ENCODE peak calls at places on chromosomes 4 and X, in four cellular contexts. B is mucosa of descending colon, K is adipocyte, S is GM23248. L is an unnamed sample.

GRCh38 chr4:155578726-155579385 is 87.8 kb upstream of the GUCY1A1 start:
- DNase-seq in B (no peak), S (peak; percentile 39), K (peak; percentile 33), L (no peak)

GRCh38 chr4:17236686-17237085 is 275.2 kb downstream of the QDPR start:
- DNase-seq in K (peak; percentile 79), S (peak; percentile 87), B (no peak), L (no peak)

GRCh38 chr4:94507708-94508107 is 56.0 kb downstream of the PDLIM5 start:
- DNase-seq in B (no peak), S (peak; percentile 94), K (peak; percentile 88), L (no peak)

GRCh38 chr4:65139998-65140397 is 530.3 kb downstream of the EPHA5 start:
- DNase-seq in B (no peak), K (no peak), S (no peak), L (no peak)

GRCh38 chr4:187668683-187669082 is 326.9 kb upstream of the ZFP42 start:
- DNase-seq in S (peak; percentile 31), K (peak; percentile 63), B (no peak), L (no peak)

GRCh38 chrX:16695079-16695676 is 17.3 kb downstream of the CTPS2 start:
- DNase-seq in S (peak; percentile 40), K (peak; percentile 79), B (peak; percentile 49), L (peak; percentile 68)

GRCh38 chr4:151797131-151797530 is 36.3 kb upstream of the GATB start:
- DNase-seq in S (peak; percentile 65), K (peak; percentile 22), B (peak; percentile 48), L (no peak)

GRCh38 chr4:97074531-97074930 is 1068.7 kb downstream of the STPG2 start:
- DNase-seq in K (no peak), S (no peak), B (no peak), L (no peak)

GRCh38 chr4:51909236-51909703 is 66.3 kb downstream of the DCUN1D4 start:
- DNase-seq in S (no peak), K (no peak), B (peak; percentile 75), L (no peak)

GRCh38 chr4:110196206-110196870 is 2.1 kb downstream of the ELOVL6 start:
- DNase-seq in S (peak; percentile 65), B (peak; percentile 82), K (peak; percentile 54), L (peak; percentile 72)

GRCh38 chrX:145817299-145817665 is 347 bp upstream of the SLITRK2 start:
- DNase-seq in K (no peak), B (no peak), S (no peak), L (no peak)

GRCh38 chr4:87092389-87093141 is 127.9 kb downstream of the KLHL8 start:
- DNase-seq in B (peak; percentile 62), K (peak; percentile 84), S (peak; percentile 95), L (peak; percentile 83)

GRCh38 chrX:14865201-14865600 is 7.7 kb downstream of the FANCB start:
- DNase-seq in B (no peak), S (peak; percentile 48), K (peak; percentile 59), L (no peak)

GRCh38 chr4:108370291-108370690 is 201.6 kb upstream of the LEF1 start:
- DNase-seq in K (no peak), B (no peak), S (no peak), L (no peak)

GRCh38 chrX:52574416-52575275 is 57.8 kb upstream of the XAGE1B start:
- DNase-seq in K (peak; percentile 72), S (peak; percentile 67), B (no peak), L (no peak)

GRCh38 chrX:138858438-138858837 is 146.9 kb upstream of the FGF13 start:
- DNase-seq in B (no peak), K (no peak), S (peak; percentile 89), L (no peak)

GRCh38 chrX:13197961-13198761 is 121.7 kb downstream of the ATXN3L start:
- DNase-seq in S (no peak), B (no peak), K (no peak), L (no peak)

GRCh38 chr4:20847124-20847747 is 147.0 kb downstream of the PACRGL start:
- DNase-seq in K (no peak), B (no peak), S (peak; percentile 68), L (no peak)

GRCh38 chr4:126223784-126224407 is 909.1 kb downstream of the FAT4 start:
- DNase-seq in K (peak; percentile 67), B (no peak), S (peak; percentile 36), L (no peak)

GRCh38 chr4:118974758-118975157 is 86.1 kb downstream of the SYNPO2 start:
- DNase-seq in S (peak; percentile 74), B (no peak), K (no peak), L (no peak)

GRCh38 chr4:118973295-118973694 is 84.6 kb downstream of the SYNPO2 start:
- DNase-seq in K (no peak), B (no peak), S (no peak), L (no peak)

GRCh38 chr4:118968813-118969212 is 80.2 kb downstream of the SYNPO2 start:
- DNase-seq in K (peak; percentile 27), B (no peak), S (peak; percentile 20), L (no peak)

GRCh38 chr4:118969359-118969758 is 80.7 kb downstream of the SYNPO2 start:
- DNase-seq in K (peak; percentile 86), B (no peak), S (peak; percentile 86), L (peak; percentile 72)

DNA sequence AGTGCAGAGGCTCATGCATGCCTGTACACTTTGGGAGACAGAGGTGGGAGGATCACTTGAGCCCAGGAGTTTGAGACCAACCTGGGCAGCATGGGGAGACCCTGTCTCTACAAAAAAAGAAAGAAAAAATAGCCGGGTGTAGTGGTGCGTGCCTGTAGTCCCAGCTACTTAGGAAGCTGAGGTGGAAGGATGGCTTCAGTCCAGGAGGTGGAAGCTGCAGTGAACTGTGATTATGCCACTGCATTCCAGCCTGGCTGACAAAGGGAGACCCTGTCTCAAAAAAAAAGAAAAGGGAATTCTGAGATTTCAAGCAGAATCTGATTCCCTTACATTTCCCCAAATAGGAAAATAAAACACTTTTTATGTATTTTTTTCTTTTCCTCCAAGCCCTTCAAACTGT is 83.5 kb downstream of the SYNPO2 start:
- DNase-seq in S (no peak), K (no peak), B (no peak), L (no peak)
- H3K4me1 ChIP-seq in S (peaks cover 37% of the 10 kb centered on the region), K (peaks cover 42% of the 10 kb centered on the region), B (peaks cover 7% of the 10 kb centered on the region), L (no peaks in the 10 kb centered on the region)

GRCh38 chr4:139889194-139889762 is 223.7 kb downstream of the MGST2 start:
- DNase-seq in S (no peak), K (no peak), B (no peak), L (no peak)

GRCh38 chr4:139887962-139888735 is 222.5 kb downstream of the MGST2 start:
- DNase-seq in K (peak; percentile 31), S (no peak), B (no peak), L (no peak)

GRCh38 chr4:139889901-139890300 is 224.3 kb downstream of the MGST2 start:
- DNase-seq in K (no peak), B (no peak), S (no peak), L (no peak)

GRCh38 chr4:139886798-139887197 is 221.2 kb downstream of the MGST2 start:
- DNase-seq in S (no peak), B (no peak), K (peak; percentile 38), L (no peak)

GRCh38 chr4:139887378-139887801 is 221.8 kb downstream of the MGST2 start:
- DNase-seq in K (peak; percentile 48), S (peak; percentile 34), B (no peak), L (no peak)
- H3K4me3 ChIP-seq in K (peak overlapping the region; percentile 54), S (peak overlapping the region; percentile 41), B (no peak overlapping the region), L (peak overlapping the region; percentile 13)

GRCh38 chr4:62344474-62344873 is 1144.3 kb downstream of the ADGRL3 start:
- DNase-seq in K (no peak), S (no peak), B (no peak), L (no peak)

GRCh38 chr4:62344915-62345314 is 1144.8 kb downstream of the ADGRL3 start:
- DNase-seq in S (no peak), K (no peak), B (no peak), L (no peak)

GRCh38 chr4:62342346-62342745 is 1142.2 kb downstream of the ADGRL3 start:
- DNase-seq in B (no peak), S (no peak), K (no peak), L (no peak)
- H3K9me3 ChIP-seq in B (peaks cover 15% of the 10 kb centered on the region), S (peaks cover 4% of the 10 kb centered on the region), K (peaks cover 24% of the 10 kb centered on the region), L (no peaks in the 10 kb centered on the region)

GRCh38 chr4:42328978-42329377 is 68.3 kb upstream of the SHISA3 start:
- DNase-seq in K (no peak), B (no peak), S (no peak), L (no peak)
- H3K4me1 ChIP-seq in K (no peaks in the 10 kb centered on the region), B (no peaks in the 10 kb centered on the region), S (no peaks in the 10 kb centered on the region), L (no peaks in the 10 kb centered on the region)

GRCh38 chrX:57817302-57817701 is 93.0 kb downstream of the ZXDA start:
- DNase-seq in S (peak; percentile 15), K (peak; percentile 34), B (no peak), L (no peak)

GRCh38 chrX:57821703-57822375 is 88.4 kb downstream of the ZXDA start:
- DNase-seq in B (no peak), S (peak; percentile 62), K (peak; percentile 68), L (no peak)

GRCh38 chrX:57822398-57822797 is 87.9 kb downstream of the ZXDA start:
- DNase-seq in K (no peak), S (no peak), B (no peak), L (no peak)
- H3K4me3 ChIP-seq in K (no peak overlapping the region), S (peak overlapping the region; percentile 29), B (no peak overlapping the region), L (no peak overlapping the region)

DNA sequence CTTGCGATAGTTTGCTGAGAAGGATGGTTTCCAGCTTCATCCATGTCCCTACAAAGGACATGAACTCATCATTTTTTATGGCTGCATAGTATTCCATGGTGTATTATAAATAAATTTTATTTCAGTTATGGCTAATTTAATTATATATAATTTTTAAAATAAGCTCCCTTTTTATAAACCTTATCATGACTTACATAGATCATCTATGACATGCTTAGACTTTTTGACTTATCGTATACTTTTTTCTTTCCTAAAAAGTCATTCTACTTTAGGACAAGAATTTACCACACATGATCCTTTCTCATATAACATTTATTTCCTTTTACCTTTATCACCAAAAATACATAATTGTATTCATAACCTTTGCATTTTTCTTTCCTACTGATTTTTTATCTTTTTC is 376.5 kb downstream of the CCSER1 start:
- DNase-seq in K (no peak), S (no peak), B (no peak), L (no peak)
- H3K9me3 ChIP-seq in K (peaks cover 24% of the 10 kb centered on the region), S (no peaks in the 10 kb centered on the region), B (peaks cover 21% of the 10 kb centered on the region), L (no peaks in the 10 kb centered on the region)

GRCh38 chr4:73687414-73687813 is 53.0 kb upstream of the CXCL8 start:
- DNase-seq in S (no peak), B (no peak), K (no peak), L (no peak)
- H3K4me1 ChIP-seq in S (peaks cover 21% of the 10 kb centered on the region), B (no peaks in the 10 kb centered on the region), K (peaks cover 20% of the 10 kb centered on the region), L (no peaks in the 10 kb centered on the region)

L was measured in Peyer's patch.